ENCODE peak calls at places on chromosomes 16 and 17, in nine cellular contexts. M, O, Y, V, F, B, A, P and D are unnamed samples.

GRCh38 chr17:16442141-16442540 is 26.8 kb downstream of the TRPV2 start:
- DNase-seq in V (no peak), O (peak), M (no peak), A (no peak), Y (no peak), B (no peak), F (no peak), P (no peak), D (no peak)

GRCh38 chr16:22184615-22184968 is 21.5 kb upstream of the EEF2K start:
- DNase-seq in A (no peak), M (peak), V (no peak), B (no peak), F (no peak), O (no peak), Y (no peak), P (no peak), D (no peak)

GRCh38 chr16:12900599-12901203 is 697 bp upstream of the SHISA9 start:
- DNase-seq in M (no peak), P (no peak), Y (no peak), O (no peak), B (no peak), A (no peak), V (no peak), F (no peak), D (no peak)

GRCh38 chr17:76833034-76833689 is 35.0 kb upstream of the MGAT5B start:
- DNase-seq in P (no peak), B (no peak), O (no peak), Y (no peak), M (no peak), V (no peak), F (no peak), A (no peak), D (no peak)

GRCh38 chr17:353213-353837 is 718 bp upstream of the RPH3AL start:
- DNase-seq in A (no peak), Y (no peak), F (peak), O (no peak), M (no peak), B (no peak), V (no peak), P (peak), D (no peak)

GRCh38 chr17:35890774-35891155 is 10.6 kb upstream of the CCL5 start:
- DNase-seq in M (peak), B (no peak), O (no peak), Y (no peak), P (no peak), V (no peak), A (no peak), F (peak), D (no peak)

GRCh38 chr17:4934173-4934979 is 2.3 kb downstream of the GP1BA start:
- DNase-seq in A (no peak), O (peak), V (no peak), B (no peak), Y (no peak), M (peak), P (no peak), F (peak), D (no peak)

GRCh38 chr17:30188211-30188939 is 47.1 kb downstream of the SLC6A4 start:
- DNase-seq in M (no peak), F (no peak), P (no peak), O (no peak), Y (no peak), A (no peak), V (no peak), B (no peak), D (no peak)

GRCh38 chr17:81526662-81527571 is 1.3 kb upstream of the FSCN2 start:
- DNase-seq in O (no peak), Y (no peak), B (no peak), V (no peak), F (no peak), M (no peak), P (no peak), A (no peak), D (no peak)

GRCh38 chr16:87150359-87151280 is 166.6 kb downstream of the C16orf95 start:
- DNase-seq in B (no peak), V (no peak), F (no peak), O (peak), M (no peak), Y (no peak), A (no peak), P (no peak), D (no peak)

GRCh38 chr16:85757341-85757822 is 6.5 kb upstream of the C16orf74 start:
- DNase-seq in P (no peak), M (peak), Y (no peak), V (no peak), O (no peak), F (no peak), B (peak), A (no peak), D (no peak)

GRCh38 chr17:8332688-8333087 is 7.0 kb upstream of the ODF4 start:
- DNase-seq in O (no peak), F (no peak), Y (no peak), B (no peak), A (no peak), V (no peak), P (no peak), M (no peak), D (peak)

GRCh38 chr17:77644981-77645380 is 313.5 kb upstream of the TNRC6C start:
- DNase-seq in Y (no peak), P (no peak), V (no peak), A (peak), O (no peak), F (peak), M (no peak), B (no peak), D (no peak)

GRCh38 chr16:8493885-8494487 is 96.3 kb downstream of the TMEM114 start:
- DNase-seq in B (no peak), Y (no peak), M (no peak), F (no peak), O (no peak), P (peak), V (no peak), A (no peak), D (no peak)

GRCh38 chr17:3794890-3795757 is 5.9 kb downstream of the ITGAE start:
- DNase-seq in O (no peak), F (no peak), P (peak), V (no peak), Y (no peak), M (peak), A (no peak), B (no peak), D (no peak)

GRCh38 chr17:29619251-29619650 is 3.5 kb downstream of the CORO6 start:
- DNase-seq in V (no peak), F (no peak), O (peak), P (peak), B (no peak), A (peak), Y (no peak), M (no peak), D (no peak)

GRCh38 chr17:45284176-45285140 is 22.6 kb upstream of the SPATA32 start:
- DNase-seq in V (no peak), B (no peak), M (peak), Y (no peak), F (peak), A (no peak), O (no peak), P (peak), D (no peak)

GRCh38 chr17:42548070-42548837 is 4.5 kb upstream of the HSD17B1 start:
- DNase-seq in O (peak), P (peak), Y (no peak), A (peak), M (peak), V (no peak), B (no peak), F (peak), D (no peak)

GRCh38 chr17:50931003-50931878 is 65.1 kb upstream of the TOB1 start:
- DNase-seq in M (peak), Y (peak), A (peak), V (no peak), O (peak), P (peak), B (no peak), F (peak), D (no peak)

GRCh38 chr17:39730095-39730921 is at the start of gene MIEN1:
- DNase-seq in V (peak), M (peak), F (peak), P (peak), Y (peak), A (peak), O (peak), B (peak), D (no peak)

GRCh38 chr16:13453938-13454553 is 465.9 kb upstream of the ERCC4 start:
- DNase-seq in V (no peak), B (no peak), M (peak), A (peak), F (peak), Y (no peak), O (no peak), P (peak), D (peak)

GRCh38 chr16:78075800-78076199 is 23.7 kb upstream of the WWOX start:
- DNase-seq in F (no peak), A (no peak), V (no peak), O (no peak), B (no peak), M (no peak), Y (no peak), P (no peak), D (no peak)

GRCh38 chr17:9522074-9522473 is 53.5 kb downstream of the STX8 start:
- DNase-seq in V (no peak), F (peak), O (peak), P (peak), M (peak), A (peak), Y (no peak), B (no peak), D (no peak)

GRCh38 chr17:39979021-39979660 is 1.5 kb upstream of the PSMD3 start:
- DNase-seq in V (no peak), B (no peak), Y (no peak), A (no peak), O (peak), P (peak), F (no peak), M (no peak), D (no peak)

GRCh38 chr16:53530046-53530445 is 27.0 kb upstream of the AKTIP start:
- DNase-seq in V (no peak), Y (no peak), P (no peak), O (no peak), M (no peak), F (no peak), A (no peak), B (no peak), D (no peak)

GRCh38 chr16:21626659-21627277 is 25.6 kb downstream of the IGSF6 start:
- DNase-seq in O (peak), A (peak), M (no peak), Y (no peak), F (no peak), V (no peak), P (peak), B (no peak), D (no peak)

GRCh38 chr17:39548494-39548893 is 59.2 kb downstream of the NEUROD2 start:
- DNase-seq in Y (no peak), B (no peak), V (no peak), P (no peak), F (peak), O (peak), A (no peak), M (no peak), D (no peak)

GRCh38 chr16:77273815-77274214 is 74.6 kb downstream of the SYCE1L start:
- DNase-seq in A (no peak), Y (no peak), F (no peak), P (no peak), B (no peak), V (no peak), M (no peak), O (no peak), D (no peak)

GRCh38 chr16:85675528-85675927 is 13.2 kb downstream of the GINS2 start:
- DNase-seq in B (no peak), O (peak), A (peak), P (peak), Y (no peak), M (no peak), F (no peak), V (no peak), D (no peak)

GRCh38 chr16:14244344-14245010 is 173.4 kb downstream of the MRTFB start:
- DNase-seq in V (no peak), P (no peak), B (no peak), A (no peak), O (peak), F (no peak), Y (no peak), M (no peak), D (no peak)

GRCh38 chr17:41813699-41814124 is 908 bp downstream of the FKBP10 start:
- DNase-seq in V (no peak), A (no peak), P (no peak), M (no peak), B (no peak), Y (no peak), O (no peak), F (no peak), D (no peak)

GRCh38 chr17:81400154-81400938 is 5.1 kb downstream of the BAHCC1 start:
- DNase-seq in M (no peak), V (no peak), A (peak), P (peak), B (no peak), F (peak), Y (no peak), O (peak), D (no peak)

DNA sequence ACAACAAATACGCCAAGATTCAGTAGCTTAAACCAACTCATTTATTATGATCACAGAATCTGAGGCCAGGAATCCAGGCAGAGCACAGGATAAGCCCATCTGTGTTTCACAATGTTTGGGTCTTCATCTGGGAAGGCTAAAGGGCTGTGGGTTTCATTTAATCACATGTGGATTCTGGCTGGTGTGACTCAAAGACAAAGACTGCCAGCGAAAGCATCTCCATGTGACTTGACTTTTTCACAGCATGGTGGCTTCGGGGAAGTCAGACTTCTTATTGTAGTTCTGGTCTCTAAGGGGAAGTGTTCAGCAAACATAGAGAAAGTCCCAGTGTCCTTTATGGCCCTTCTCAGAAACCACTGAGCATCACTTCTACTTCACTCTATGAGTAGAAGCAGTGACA is 1014.4 kb upstream of the GOT2 start:
- DNase-seq in B (no peak), P (no peak), A (no peak), O (no peak), M (no peak), V (no peak), F (no peak), Y (no peak), D (no peak)
- H3K4me3 ChIP-seq in B (no peak), P (no peak), A (no peak), O (no peak), M (no peak), V (no peak), F (no peak), Y (no peak), D (no peak)

GRCh38 chr16:71254832-71255560 is 24.5 kb upstream of the HYDIN start:
- DNase-seq in F (no peak), V (no peak), P (no peak), M (no peak), A (no peak), Y (no peak), O (no peak), B (no peak), D (no peak)

GRCh38 chr16:71246309-71246708 is 15.8 kb upstream of the HYDIN start:
- DNase-seq in A (no peak), Y (no peak), M (no peak), O (no peak), B (no peak), V (no peak), P (no peak), F (no peak), D (no peak)

GRCh38 chr16:71247478-71247877 is 17.0 kb upstream of the HYDIN start:
- DNase-seq in M (no peak), F (no peak), O (no peak), A (no peak), P (no peak), B (no peak), V (no peak), Y (no peak), D (no peak)

GRCh38 chr16:71250461-71251232 is 20.1 kb upstream of the HYDIN start:
- DNase-seq in M (no peak), V (no peak), Y (no peak), O (peak), B (no peak), A (no peak), P (no peak), F (no peak), D (no peak)

DNA sequence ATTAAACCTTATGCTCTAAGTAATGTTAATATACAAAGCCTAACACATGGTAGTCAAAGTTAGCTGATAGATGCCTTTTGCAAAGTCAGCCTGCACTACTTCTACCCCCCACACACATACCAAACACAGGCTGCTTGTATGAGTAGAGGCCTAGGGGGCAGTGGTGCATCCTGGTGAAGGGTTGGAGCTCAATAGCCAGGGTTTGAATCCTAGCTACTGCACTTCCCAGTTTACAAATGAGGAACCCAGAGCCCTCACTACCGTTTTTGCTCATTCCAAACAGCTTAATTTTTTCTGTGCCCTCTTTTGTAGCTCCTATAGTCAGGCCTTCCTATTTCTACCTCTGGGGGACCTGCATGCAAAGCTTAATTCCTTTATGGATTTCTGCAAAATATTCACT is 18.9 kb upstream of the HYDIN start:
- DNase-seq in O (no peak), M (no peak), A (no peak), P (no peak), F (peak), V (peak), B (no peak), Y (no peak), D (no peak)
- TF ChIP-seq CTCF in O (no peak), M (no peak), A (no peak), P (no peak), F (no peak), V (no peak), B (no peak), Y (no peak), D (no peak)

GRCh38 chr16:1613240-1613639 is 1.1 kb downstream of the CRAMP1 start:
- DNase-seq in O (no peak), B (no peak), M (no peak), Y (no peak), P (no peak), F (peak), V (no peak), A (no peak), D (no peak)
- H3K4me3 ChIP-seq in O (peak), B (peak), M (peak), Y (peak), P (peak), F (peak), V (peak), A (peak), D (peak)

GRCh38 chr16:66511615-66512500 is 38.1 kb downstream of the TK2 start:
- DNase-seq in O (peak), F (no peak), B (no peak), P (peak), V (no peak), Y (no peak), M (no peak), A (no peak), D (no peak)
- TF ChIP-seq CTCF in O (peak), F (no peak), B (no peak), P (no peak), V (no peak), Y (no peak), M (no peak), A (no peak), D (peak)

DNA sequence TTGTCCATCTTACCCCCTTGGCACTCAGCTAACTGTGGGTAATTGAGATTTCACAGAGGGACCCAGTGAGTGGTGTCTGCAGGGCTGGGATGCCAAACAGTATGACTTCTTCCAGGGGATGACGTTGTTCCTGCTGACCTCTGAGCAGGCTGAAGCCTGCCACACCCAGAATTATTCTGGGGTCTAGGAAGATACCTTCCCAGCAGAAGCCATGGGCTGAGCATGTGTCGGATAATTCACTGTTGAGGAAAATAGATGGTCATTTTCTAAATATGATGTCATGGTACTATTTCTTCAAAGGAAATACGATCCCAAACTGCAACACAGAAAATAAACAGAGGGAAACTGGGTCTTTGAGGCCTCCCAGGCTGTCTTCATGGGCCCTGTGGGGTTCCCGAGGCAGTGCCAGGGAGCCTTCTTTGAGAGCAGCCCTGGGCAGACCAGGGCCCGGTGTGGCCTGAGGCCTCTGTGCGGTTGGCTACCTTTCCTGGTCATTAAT is 17.4 kb downstream of the WNT9B start:
- DNase-seq in V (no peak), B (no peak), A (no peak), O (no peak), P (peak), F (no peak), Y (no peak), M (no peak), D (no peak)
- H3K4me3 ChIP-seq in V (no peak), B (no peak), A (no peak), O (no peak), P (no peak), F (no peak), Y (no peak), M (no peak), D (no peak)

GRCh38 chr16:47876494-47876893 is 279.3 kb downstream of the ABCC12 start:
- DNase-seq in Y (no peak), A (no peak), F (no peak), P (no peak), V (peak), M (no peak), B (no peak), O (no peak), D (no peak)

GRCh38 chr16:47877166-47877565 is 278.6 kb downstream of the ABCC12 start:
- DNase-seq in F (no peak), A (no peak), P (no peak), Y (no peak), V (peak), M (no peak), B (no peak), O (no peak), D (no peak)

GRCh38 chr16:47872228-47872627 is 283.6 kb downstream of the ABCC12 start:
- DNase-seq in O (no peak), A (peak), B (no peak), Y (no peak), V (no peak), P (no peak), F (no peak), M (no peak), D (no peak)

DNA sequence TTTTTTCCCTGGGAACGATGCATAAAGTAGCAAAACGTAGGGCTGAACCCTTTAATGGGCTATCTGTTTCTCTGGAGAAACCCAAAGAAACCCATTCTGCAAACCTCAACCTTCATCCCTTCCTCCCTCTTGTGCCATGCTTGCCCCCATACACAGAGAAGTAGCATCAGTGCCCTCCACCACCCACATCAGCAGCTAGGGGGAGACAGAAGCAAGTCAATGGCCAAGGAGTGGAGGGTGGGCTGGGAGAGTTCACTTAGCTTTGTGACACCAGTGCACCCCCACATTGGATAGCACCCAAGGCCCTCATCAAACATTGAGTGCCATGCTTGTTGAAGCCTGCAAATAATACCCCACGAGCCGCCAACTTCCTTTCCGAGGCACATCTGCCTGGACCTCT is 282.4 kb downstream of the ABCC12 start:
- DNase-seq in M (peak), P (no peak), A (peak), V (no peak), Y (no peak), O (no peak), F (no peak), B (no peak), D (no peak)
- TF ChIP-seq CTCF in M (peak), P (no peak), A (peak), V (no peak), Y (no peak), O (peak), F (no peak), B (peak), D (peak)